ENCODE peak calls at places on chromosomes 16 and 17, in ten cellular contexts. E is EL, U is RWPE1, D is HS-5, I is midbrain, W is NCI-H2107, P is endothelial cell of umbilical vein, A is cardiac muscle cell, M is choroid plexus epithelial cell, R is hypothalamus. J is an unnamed sample.

GRCh38 chr17:53607475-53607874 is 215.3 kb upstream of the KIF2B start:
- DNase-seq in U (no peak), I (no peak), E (no peak), W (no peak), A (peak), R (no peak), M (no peak), P (no peak), D (no peak), J (no peak)

GRCh38 chr16:81932668-81933067 is 78.6 kb downstream of the SDR42E1 start:
- DNase-seq in M (no peak), A (no peak), P (peak), I (no peak), E (no peak), U (no peak), R (no peak), W (no peak), D (no peak), J (no peak)

GRCh38 chr17:47203984-47204721 is 5.0 kb upstream of the MYL4 start:
- DNase-seq in A (no peak), M (peak), D (peak), W (no peak), P (no peak), R (no peak), I (no peak), U (no peak), E (peak), J (no peak)

GRCh38 chr17:16988749-16989229 is 16.9 kb upstream of the TNFRSF13B start:
- DNase-seq in R (no peak), P (no peak), W (no peak), D (no peak), E (no peak), I (no peak), M (peak), A (no peak), U (no peak), J (no peak)

GRCh38 chr17:15488557-15488956 is 21.1 kb upstream of the CDRT4 start:
- DNase-seq in E (no peak), P (no peak), I (no peak), U (no peak), D (no peak), A (peak), W (no peak), M (no peak), R (no peak), J (no peak)

GRCh38 chr17:61152898-61153297 is 246.7 kb upstream of the TBX2 start:
- DNase-seq in W (no peak), A (no peak), D (no peak), E (no peak), U (no peak), R (no peak), P (no peak), I (no peak), M (no peak), J (no peak)

GRCh38 chr17:5693821-5694220 is 109.5 kb upstream of the NLRP1 start:
- DNase-seq in I (no peak), U (no peak), W (no peak), A (no peak), R (no peak), M (no peak), P (no peak), D (no peak), E (no peak), J (no peak)

GRCh38 chr16:75267631-75268264 is 16.3 kb upstream of the BCAR1 start:
- DNase-seq in P (peak), W (peak), R (no peak), A (peak), I (no peak), D (peak), U (peak), E (peak), M (peak), J (no peak)

GRCh38 chr17:80720624-80721577 is 176.3 kb downstream of the RPTOR start:
- DNase-seq in A (no peak), U (peak), D (peak), R (no peak), W (no peak), I (no peak), E (no peak), M (peak), P (no peak), J (no peak)

GRCh38 chr17:78628547-78629435 is 51.6 kb upstream of the DNAH17 start:
- DNase-seq in I (no peak), W (no peak), E (no peak), U (no peak), M (no peak), P (no peak), A (no peak), D (no peak), R (no peak), J (no peak)

GRCh38 chr16:3725291-3725690 is 8.0 kb upstream of the TRAP1 start:
- DNase-seq in E (no peak), P (no peak), U (no peak), I (no peak), R (no peak), A (no peak), M (no peak), D (no peak), W (no peak), J (no peak)

GRCh38 chr16:81995651-81996050 is 15.6 kb downstream of the SDR42E1 start:
- DNase-seq in P (peak), R (no peak), A (no peak), I (no peak), W (no peak), U (no peak), M (no peak), E (no peak), D (no peak), J (no peak)

GRCh38 chr17:6641374-6641818 is 536 bp downstream of the TXNDC17 start:
- DNase-seq in M (peak), W (no peak), A (no peak), E (no peak), D (no peak), U (peak), I (no peak), P (no peak), R (no peak), J (no peak)

GRCh38 chr17:76076100-76076764 is 1.7 kb downstream of the GALR2 start:
- DNase-seq in A (no peak), U (no peak), I (no peak), M (no peak), D (no peak), R (no peak), W (no peak), E (no peak), P (no peak), J (no peak)

GRCh38 chr17:28151001-28151400 is 108.5 kb downstream of the NLK start:
- DNase-seq in I (no peak), P (no peak), U (no peak), R (no peak), D (no peak), M (no peak), A (no peak), W (no peak), E (no peak), J (peak)

GRCh38 chr17:16987830-16988601 is 16.1 kb upstream of the TNFRSF13B start:
- DNase-seq in I (peak), D (peak), A (peak), R (no peak), M (peak), P (no peak), W (no peak), E (peak), U (peak), J (peak)

GRCh38 chr17:4233668-4234258 is 30.0 kb downstream of the ANKFY1 start:
- DNase-seq in R (no peak), U (no peak), M (no peak), I (no peak), D (no peak), W (no peak), P (no peak), A (no peak), E (no peak), J (no peak)

GRCh38 chr16:66934138-66934838 is at the start of gene CIAO2B:
- DNase-seq in E (peak), D (peak), U (peak), I (peak), M (peak), W (peak), A (peak), P (peak), R (peak), J (peak)

GRCh38 chr16:8720967-8721692 is 46.7 kb downstream of the ABAT start:
- DNase-seq in R (no peak), M (no peak), W (no peak), D (no peak), P (no peak), A (no peak), U (no peak), E (no peak), I (no peak), J (no peak)

GRCh38 chr17:15340966-15341365 is 431 bp downstream of the TEKT3 start:
- DNase-seq in A (peak), M (peak), U (no peak), D (no peak), W (no peak), I (peak), E (no peak), R (no peak), P (no peak), J (no peak)

GRCh38 chr17:17835415-17836249 is 1.2 kb downstream of the SREBF1 start:
- DNase-seq in R (no peak), W (no peak), I (no peak), A (no peak), E (no peak), M (no peak), D (no peak), U (no peak), P (no peak), J (no peak)

GRCh38 chr16:66150691-66151090 is 215.8 kb upstream of the CDH5 start:
- DNase-seq in W (no peak), I (no peak), A (no peak), D (no peak), P (no peak), U (no peak), E (peak), R (no peak), M (peak), J (no peak)

GRCh38 chr17:32659419-32659842 is 172.6 kb downstream of the CDK5R1 start:
- DNase-seq in R (peak), D (peak), P (peak), I (peak), M (peak), A (peak), W (peak), U (peak), E (peak), J (peak)

GRCh38 chr16:19179890-19180490 is 11.9 kb downstream of the SYT17 start:
- DNase-seq in R (no peak), I (peak), A (peak), E (peak), M (peak), D (no peak), P (peak), U (peak), W (no peak), J (peak)

GRCh38 chr17:65745241-65745640 is 183.8 kb upstream of the AXIN2 start:
- DNase-seq in D (no peak), W (no peak), U (no peak), R (no peak), M (no peak), P (peak), E (no peak), A (no peak), I (no peak), J (no peak)

GRCh38 chr16:88298882-88299745 is 83.6 kb upstream of the ZNF469 start:
- DNase-seq in E (peak), P (peak), W (no peak), I (no peak), U (no peak), D (no peak), A (no peak), R (no peak), M (peak), J (no peak)

GRCh38 chr16:8505327-8505991 is 84.9 kb downstream of the TMEM114 start:
- DNase-seq in E (no peak), D (no peak), R (no peak), M (no peak), A (no peak), U (peak), P (no peak), I (no peak), W (no peak), J (no peak)

GRCh38 chr16:57413301-57413730 is 8.7 kb downstream of the CCL17 start:
- DNase-seq in M (no peak), U (no peak), D (no peak), E (no peak), R (no peak), I (no peak), A (no peak), W (no peak), P (no peak), J (no peak)

GRCh38 chr17:79039171-79039570 is 15.2 kb downstream of the C1QTNF1 start:
- DNase-seq in P (no peak), I (no peak), A (no peak), M (no peak), D (no peak), R (no peak), E (no peak), U (no peak), W (no peak), J (no peak)

GRCh38 chr16:68636818-68637217 is 8.3 kb upstream of the CDH3 start:
- DNase-seq in R (no peak), A (no peak), I (no peak), P (peak), M (no peak), W (no peak), E (peak), U (peak), D (no peak), J (no peak)

GRCh38 chr17:37446027-37446426 is 39.3 kb downstream of the TADA2A start:
- DNase-seq in U (peak), E (no peak), R (no peak), I (no peak), D (no peak), M (no peak), A (no peak), P (no peak), W (peak), J (peak)

GRCh38 chr17:82034371-82035011 is 3.0 kb downstream of the DCXR start:
- DNase-seq in M (no peak), P (no peak), R (no peak), W (no peak), A (no peak), E (no peak), U (no peak), D (no peak), I (no peak), J (no peak)

GRCh38 chr16:70480127-70481105 is 26.0 kb downstream of the FCSK start:
- DNase-seq in U (no peak), R (no peak), P (no peak), W (no peak), D (no peak), M (no peak), I (no peak), A (no peak), E (no peak), J (no peak)

GRCh38 chr17:35890774-35891155 is 10.6 kb upstream of the CCL5 start:
- DNase-seq in M (peak), W (peak), A (no peak), U (no peak), D (no peak), P (no peak), E (no peak), R (no peak), I (no peak), J (no peak)

J was measured in putamen.